ENCODE peak calls at places on chromosome 19, in four cellular contexts. K is OCI-LY7, L is MM.1S, W is neural progenitor cell. D is an unnamed sample.

GRCh38 chr19:27822336-27822735 is 1390.6 kb downstream of the UQCRFS1 start:
- DNase-seq in K (no peak), W (no peak), L (no peak), D (no peak)

GRCh38 chr19:34316741-34317241 is 48.2 kb upstream of the GPI start:
- DNase-seq in K (peak), L (no peak), W (no peak), D (peak)

GRCh38 chr19:35293733-35294309 is 1.9 kb downstream of the MAG start:
- DNase-seq in W (no peak), K (no peak), L (no peak), D (no peak)

GRCh38 chr19:43124360-43124759 is 41.9 kb upstream of the PSG2 start:
- DNase-seq in W (no peak), L (no peak), K (no peak), D (no peak)

GRCh38 chr19:7267792-7268736 is 26.1 kb downstream of the INSR start:
- DNase-seq in L (no peak), W (no peak), K (no peak), D (peak)

GRCh38 chr19:46469541-46470185 is 1.7 kb downstream of the PNMA8A start:
- DNase-seq in W (no peak), L (no peak), K (no peak), D (no peak)

GRCh38 chr19:46974181-46974580 is 45.5 kb upstream of the NPAS1 start:
- DNase-seq in L (no peak), W (no peak), K (no peak), D (no peak)

GRCh38 chr19:11437955-11438354 is 2.5 kb downstream of the PRKCSH start:
- DNase-seq in L (no peak), W (no peak), K (peak), D (no peak)

GRCh38 chr19:19643158-19644053 is at the start of gene GMIP:
- DNase-seq in W (peak), K (peak), L (peak), D (peak)

GRCh38 chr19:49113762-49114629 is at the start of gene LIN7B:
- DNase-seq in L (peak), K (peak), W (peak), D (peak)

GRCh38 chr19:7846247-7846646 is 16.2 kb downstream of the EVI5L start:
- DNase-seq in L (no peak), K (no peak), W (no peak), D (no peak)

GRCh38 chr19:2578911-2579677 is 103.2 kb downstream of the GADD45B start:
- DNase-seq in K (no peak), W (peak), L (no peak), D (peak)

GRCh38 chr19:44748426-44749254 is at the start of gene BCL3:
- DNase-seq in K (peak), W (peak), L (peak), D (peak)

GRCh38 chr19:2485428-2485827 is 9.5 kb downstream of the GADD45B start:
- DNase-seq in K (no peak), L (no peak), W (no peak), D (no peak)

DNA sequence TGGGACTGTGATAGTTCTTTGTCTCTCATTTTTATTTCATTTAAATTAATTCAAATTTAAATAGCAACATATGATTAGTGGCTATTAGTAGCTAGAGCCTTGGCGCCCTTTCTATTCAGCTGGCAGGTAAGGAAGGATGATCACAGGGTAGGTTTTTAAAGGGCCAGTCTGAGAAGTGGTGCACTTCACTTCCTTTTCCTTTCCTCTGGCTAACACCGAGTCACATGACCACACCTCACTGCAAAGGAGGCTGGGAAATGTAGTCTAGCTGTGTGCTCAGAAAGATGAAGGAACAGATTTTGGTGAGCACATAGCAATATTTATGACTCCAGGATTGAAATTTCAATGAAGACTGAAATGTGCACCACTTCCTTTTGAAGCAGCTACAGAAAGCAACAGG is 128.7 kb downstream of the TSHZ3 start:
- DNase-seq in L (no peak), K (peak), W (peak), D (no peak)
- H2AFZ ChIP-seq in L (no peak), K (peak), W (peak), D (no peak)

DNA sequence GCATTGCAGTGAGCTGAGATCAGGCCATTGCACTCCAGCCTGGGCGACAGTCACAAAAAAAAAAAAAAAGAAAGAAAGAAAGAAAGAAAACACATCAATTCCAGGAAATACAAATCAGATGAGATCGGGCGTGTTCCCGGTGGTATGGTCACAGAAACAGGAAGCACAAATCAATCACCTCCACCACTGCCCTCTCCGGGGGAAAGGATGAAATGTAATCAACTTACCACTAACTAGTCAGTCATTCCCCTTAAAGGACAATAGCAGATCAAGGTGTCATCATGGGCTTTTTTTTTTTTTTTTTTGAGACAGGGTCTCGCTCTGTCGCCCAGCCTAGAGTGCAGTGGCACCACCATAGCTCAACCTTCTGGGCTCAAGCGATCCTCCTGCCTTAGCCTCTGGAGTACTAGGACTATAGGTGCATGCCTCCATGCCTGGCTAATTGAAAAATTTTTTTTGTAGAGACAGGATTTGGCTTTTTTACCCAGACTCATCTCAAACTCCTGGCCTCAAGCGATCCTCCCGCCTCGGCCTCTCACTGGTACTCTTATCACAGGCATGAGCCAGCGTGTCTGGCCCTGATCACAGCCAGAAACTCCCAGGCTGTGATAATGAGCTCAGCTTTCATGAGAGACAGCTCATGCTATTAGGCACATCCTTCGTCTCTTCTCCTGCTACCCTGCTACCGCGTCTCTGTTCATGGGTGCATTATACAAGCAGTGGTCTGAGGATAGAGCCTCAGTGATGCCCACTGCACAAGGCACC is 6.8 kb upstream of the DPRX start:
- DNase-seq in W (no peak), L (no peak), K (no peak), D (no peak)
- TF ChIP-seq CTCF in W (no peak), L (no peak), K (no peak), D (no peak)

DNA sequence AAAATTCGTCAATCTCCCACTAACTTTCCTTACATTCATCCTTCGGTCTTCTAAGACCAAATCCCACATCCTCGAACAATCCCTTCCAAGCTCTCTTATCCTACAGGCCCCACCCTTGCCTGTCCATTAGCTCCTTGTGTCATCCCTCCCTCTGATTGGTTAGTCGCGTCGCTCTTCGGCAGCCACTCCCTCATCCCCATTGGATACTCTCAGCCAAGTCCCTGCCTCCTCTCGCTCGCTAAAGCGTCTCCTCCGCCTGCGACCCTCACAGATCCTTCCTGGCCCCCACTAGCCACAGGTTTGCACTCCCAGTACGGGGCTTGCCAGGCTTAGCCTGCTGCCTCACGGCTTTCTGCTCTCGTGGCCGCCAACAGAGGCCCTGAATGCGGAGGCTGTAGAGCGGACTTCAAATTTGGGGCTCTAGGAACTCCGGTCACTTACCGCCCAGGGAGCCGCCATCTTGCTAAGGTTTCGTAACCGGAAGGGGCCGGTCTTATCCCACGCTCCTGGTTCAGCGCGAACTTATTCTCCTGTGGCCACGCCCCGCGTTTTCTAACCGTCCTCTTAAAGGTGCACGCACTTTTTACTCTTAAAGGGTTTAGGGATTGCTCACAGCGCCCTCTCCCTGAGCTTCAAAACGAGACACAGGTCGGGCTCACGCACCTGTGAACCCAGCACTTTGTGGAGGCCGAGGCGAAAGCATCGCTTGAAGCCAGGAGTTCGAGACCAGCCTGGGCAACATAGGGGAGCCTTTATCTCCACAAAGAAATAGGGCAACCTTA is at the start of gene DMAC2:
- DNase-seq in W (peak), K (peak), L (peak), D (peak)
- H2AFZ ChIP-seq in W (peak), K (peak), L (peak), D (peak)

GRCh38 chr19:29598496-29598895 is 7.6 kb upstream of the POP4 start:
- DNase-seq in L (no peak), K (no peak), W (no peak), D (no peak)

GRCh38 chr19:29596080-29596479 is 10.0 kb upstream of the POP4 start:
- DNase-seq in W (no peak), K (no peak), L (no peak), D (no peak)

GRCh38 chr19:29598036-29598435 is 8.0 kb upstream of the POP4 start:
- DNase-seq in W (no peak), K (no peak), L (no peak), D (no peak)

GRCh38 chr19:29593869-29594268 is 12.2 kb upstream of the POP4 start:
- DNase-seq in K (no peak), L (no peak), W (no peak), D (no peak)

DNA sequence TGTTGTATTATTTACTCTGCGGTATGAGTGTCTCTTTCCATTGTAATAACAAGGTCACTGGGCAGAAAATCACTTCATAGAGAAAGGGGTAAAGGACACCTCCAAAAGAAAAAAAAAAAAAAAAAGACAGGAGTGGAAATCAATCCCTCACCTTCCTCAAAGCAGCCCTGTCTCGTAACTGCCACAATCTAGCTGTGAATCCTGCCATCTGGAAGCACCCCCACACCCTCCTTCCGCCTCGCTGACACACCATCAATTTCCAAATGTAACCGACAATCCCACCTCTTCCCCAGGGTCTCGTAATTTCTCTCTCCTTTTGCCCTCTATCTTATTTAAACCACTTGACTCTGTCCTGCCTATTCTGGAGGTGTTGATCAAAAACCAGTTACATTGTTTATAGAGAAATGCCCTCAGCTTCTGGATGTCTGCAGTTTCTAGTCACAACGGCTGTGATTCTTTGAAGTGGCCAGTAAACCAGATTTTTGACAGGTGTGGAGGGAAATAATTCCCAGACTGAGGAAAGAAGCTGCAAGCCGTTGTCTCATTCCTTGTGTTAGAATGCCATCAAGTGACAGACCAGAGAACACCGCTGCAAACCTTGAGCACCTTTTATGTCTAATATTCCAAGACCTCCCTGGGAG is 9.1 kb upstream of the POP4 start:
- DNase-seq in L (no peak), K (no peak), W (peak), D (no peak)
- TF ChIP-seq CTCF in L (no peak), K (peak), W (peak), D (peak)

DNA sequence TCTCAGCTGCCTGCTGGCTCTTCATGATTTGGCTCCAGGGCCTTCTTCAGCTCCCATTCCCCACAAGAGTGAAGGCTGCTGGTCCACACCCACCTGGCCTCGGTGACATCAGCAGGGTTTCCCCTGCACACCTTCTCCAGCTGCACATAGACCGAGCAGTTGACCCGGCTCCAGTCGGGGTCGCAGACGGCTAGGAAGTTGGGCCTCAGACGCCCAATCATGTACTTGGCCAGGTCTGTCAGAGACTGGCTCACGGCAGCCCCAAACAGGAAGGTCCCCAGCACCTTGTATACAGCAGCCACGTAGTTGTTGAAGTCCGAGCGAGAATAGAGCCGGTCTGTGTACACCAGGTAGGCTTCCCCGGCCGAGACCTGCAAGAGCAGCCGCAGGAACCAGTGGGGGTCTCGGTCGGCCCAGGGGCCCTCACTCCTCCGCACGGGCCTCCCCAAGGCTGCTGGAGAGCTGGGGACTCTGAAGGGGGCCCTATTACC is 3.8 kb downstream of the PLPP2 start:
- DNase-seq in K (no peak), L (no peak), W (no peak), D (no peak)
- H2AFZ ChIP-seq in K (no peak), L (no peak), W (no peak), D (no peak)

GRCh38 chr19:40601061-40601973 is at the start of gene LTBP4:
- DNase-seq in W (peak), K (no peak), L (peak), D (no peak)
- TF ChIP-seq CTCF in W (peak), K (peak), L (peak), D (no peak)

DNA sequence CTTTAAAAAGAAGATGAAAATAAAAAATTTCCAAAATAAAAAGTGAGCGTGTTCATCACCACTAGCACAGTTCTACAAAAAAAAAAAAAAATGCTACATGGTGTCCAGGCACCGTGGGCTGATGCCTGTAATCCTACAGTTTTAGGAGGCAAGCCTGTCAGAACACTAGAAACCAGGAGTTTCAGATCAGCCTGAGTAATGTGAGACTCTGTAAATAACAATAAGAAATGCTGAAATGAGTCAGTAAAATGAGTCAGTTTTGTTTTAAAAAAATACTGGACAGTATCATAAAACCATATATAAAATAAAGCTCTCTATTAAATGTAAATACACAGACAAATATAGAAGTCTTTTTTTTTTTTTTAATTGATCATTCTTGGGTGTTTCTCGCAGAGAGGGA is 30.0 kb downstream of the ZNF91 start:
- DNase-seq in L (no peak), W (no peak), K (no peak), D (no peak)
- H2AFZ ChIP-seq in L (no peak), W (no peak), K (no peak), D (no peak)

GRCh38 chr19:18065173-18065495 is 21.6 kb downstream of the IL12RB1 start:
- DNase-seq in W (no peak), L (no peak), K (no peak), D (no peak)

GRCh38 chr19:18059902-18060301 is 26.8 kb downstream of the IL12RB1 start:
- DNase-seq in K (no peak), L (no peak), W (no peak), D (no peak)

GRCh38 chr19:18060472-18060871 is 26.3 kb downstream of the IL12RB1 start:
- DNase-seq in K (no peak), L (no peak), W (no peak), D (no peak)

GRCh38 chr19:18062043-18062442 is 24.7 kb downstream of the IL12RB1 start:
- DNase-seq in W (no peak), L (no peak), K (no peak), D (no peak)

DNA sequence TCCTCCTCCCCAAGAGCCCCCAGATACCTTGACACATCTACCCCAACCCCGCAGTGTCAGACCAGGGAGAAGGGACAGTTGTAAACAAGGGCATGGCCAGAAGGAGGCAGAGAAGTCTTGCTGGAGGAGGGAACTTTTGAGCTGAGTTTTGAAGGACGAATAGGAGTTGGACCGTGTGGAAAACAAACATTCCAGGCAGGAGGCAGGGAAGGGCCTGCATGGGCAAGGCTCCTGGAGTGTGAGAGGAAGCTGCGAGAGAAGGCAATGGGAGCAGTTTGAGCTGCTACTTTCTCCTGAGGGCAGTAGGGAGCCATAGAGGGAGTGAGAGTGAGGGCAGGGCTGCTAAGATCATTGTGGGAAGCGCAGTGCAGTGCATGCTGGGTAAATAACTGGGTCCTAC is 23.3 kb downstream of the IL12RB1 start:
- DNase-seq in K (no peak), W (peak), L (no peak), D (no peak)
- TF ChIP-seq CTCF in K (peak), W (peak), L (no peak), D (no peak)

GRCh38 chr19:4084547-4084877 is 17.8 kb upstream of the ZBTB7A start:
- DNase-seq in K (no peak), W (no peak), L (no peak), D (no peak)

GRCh38 chr19:4081441-4082129 is 14.9 kb upstream of the ZBTB7A start:
- DNase-seq in W (no peak), L (no peak), K (no peak), D (no peak)

GRCh38 chr19:4086336-4086953 is 19.7 kb upstream of the ZBTB7A start:
- DNase-seq in W (no peak), L (no peak), K (no peak), D (no peak)

GRCh38 chr19:4082172-4082571 is 15.5 kb upstream of the ZBTB7A start:
- DNase-seq in W (no peak), L (no peak), K (no peak), D (no peak)

GRCh38 chr19:4083677-4084546 is 17.2 kb upstream of the ZBTB7A start:
- DNase-seq in K (peak), W (no peak), L (no peak), D (peak)
- H2AFZ ChIP-seq in K (no peak), W (no peak), L (peak), D (no peak)

DNA sequence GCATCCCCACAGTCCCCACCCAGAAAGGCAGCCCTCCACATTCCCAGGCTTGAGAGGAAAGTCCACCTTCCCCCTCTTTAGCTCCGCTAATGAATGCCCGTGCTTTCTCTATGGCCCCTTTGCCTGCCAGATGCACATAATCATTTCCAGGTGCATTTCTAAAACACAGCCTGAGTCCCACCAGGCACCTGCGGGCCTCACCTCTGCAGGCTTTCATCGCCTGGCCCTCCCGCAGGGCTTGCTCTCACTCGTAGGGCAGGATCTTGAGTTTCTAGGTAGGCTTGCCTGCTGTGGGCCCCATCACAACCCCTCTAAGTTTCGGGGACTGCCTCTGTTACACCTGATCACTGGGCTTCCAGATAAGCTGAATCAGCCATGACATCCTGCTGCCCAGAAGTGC is 173.6 kb downstream of the ZNF536 start:
- DNase-seq in L (no peak), W (no peak), K (no peak), D (no peak)
- TF ChIP-seq CTCF in L (no peak), W (no peak), K (no peak), D (no peak)